ENCODE peak calls at places on chromosomes 2 and 18, in eight cellular contexts. Q is activated T-cell treated with anti-CD3 and anti-CD28 coated beads, Interleukin-2, amount 50 U/mL, for 1 hour; E is ecto neural progenitor cell; S is SW480; H is K562; T is NCI-H2107; K is nephron progenitor cell; Z is psoas muscle. V is an unnamed sample.

GRCh38 chr18:49285627-49286026 is 174.8 kb downstream of the DYM start:
- DNase-seq in K (no peak), T (no peak), H (no peak), S (no peak), Z (no peak), Q (no peak), E (no peak), V (no peak)

GRCh38 chr2:165913636-165914035 is 39.9 kb downstream of the TTC21B start:
- DNase-seq in H (no peak), Z (no peak), E (no peak), S (no peak), T (no peak), K (no peak), Q (no peak), V (no peak)

GRCh38 chr2:75276093-75277055 is 77.1 kb upstream of the TACR1 start:
- DNase-seq in E (no peak), Z (no peak), H (no peak), S (no peak), Q (no peak), K (no peak), T (no peak), V (no peak)

GRCh38 chr2:172096661-172097547 is 5.8 kb downstream of the DLX2 start:
- DNase-seq in E (peak; percentile 71), Q (peak; percentile 33), Z (no peak), S (peak; percentile 47), H (no peak), K (no peak), T (no peak), V (no peak)

GRCh38 chr18:54947115-54947514 is 12.1 kb downstream of the CCDC68 start:
- DNase-seq in K (no peak), Q (no peak), S (no peak), E (no peak), T (peak; percentile 2), H (no peak), Z (no peak), V (no peak)

GRCh38 chr2:88857951-88858406 is 166.5 kb downstream of the RPIA start:
- DNase-seq in Q (no peak), E (no peak), S (no peak), K (no peak), H (no peak), Z (no peak), T (no peak), V (no peak)

GRCh38 chr18:22113144-22113813 is 56.1 kb upstream of the GATA6 start:
- DNase-seq in S (no peak), H (no peak), E (no peak), K (peak; percentile 7), Q (no peak), T (no peak), Z (peak; percentile 56), V (no peak)

GRCh38 chr2:46956981-46957531 is 41.5 kb upstream of the MCFD2 start:
- DNase-seq in T (no peak), Z (no peak), Q (no peak), H (no peak), E (no peak), K (no peak), S (no peak), V (no peak)

GRCh38 chr18:666628-667027 is 9.2 kb downstream of the TYMS start:
- DNase-seq in Q (no peak), K (no peak), S (no peak), H (no peak), Z (no peak), E (no peak), T (no peak), V (no peak)

GRCh38 chr2:235638541-235639192 is 144.8 kb downstream of the AGAP1 start:
- DNase-seq in E (no peak), S (peak; percentile 6), K (no peak), Z (peak; percentile 46), H (no peak), T (no peak), Q (no peak), V (no peak)

GRCh38 chr2:212213191-212213590 is 325.4 kb downstream of the ERBB4 start:
- DNase-seq in E (no peak), Z (no peak), H (no peak), S (no peak), K (no peak), Q (no peak), T (no peak), V (no peak)

GRCh38 chr2:102737435-102737834 is 24.4 kb upstream of the TMEM182 start:
- DNase-seq in K (no peak), Z (no peak), Q (no peak), T (no peak), S (no peak), H (no peak), E (no peak), V (no peak)

GRCh38 chr2:234374671-234375245 is 122.1 kb downstream of the ARL4C start:
- DNase-seq in Z (no peak), K (no peak), E (no peak), Q (no peak), H (no peak), T (no peak), S (no peak), V (no peak)

GRCh38 chr2:138724296-138724695 is 55.9 kb downstream of the NXPH2 start:
- DNase-seq in Z (no peak), E (peak; percentile 50), S (no peak), K (no peak), Q (no peak), H (no peak), T (no peak), V (no peak)

GRCh38 chr18:21262979-21263378 is 20.9 kb downstream of the GREB1L start:
- DNase-seq in Q (no peak), E (peak; percentile 60), T (no peak), S (no peak), Z (no peak), K (no peak), H (no peak), V (no peak)

GRCh38 chr18:46624127-46624526 is 32.9 kb downstream of the LOXHD1 start:
- DNase-seq in Z (no peak), K (no peak), S (no peak), E (no peak), H (no peak), T (no peak), Q (no peak), V (no peak)

GRCh38 chr2:71100195-71100964 is 29.6 kb downstream of the MCEE start:
- DNase-seq in Q (peak; percentile 46), S (peak; percentile 69), H (peak; percentile 82), K (peak; percentile 61), Z (peak; percentile 66), T (no peak), E (peak; percentile 61), V (peak; percentile 78)

GRCh38 chr18:12307871-12308385 is at the start of gene TUBB6:
- DNase-seq in T (no peak), S (peak; percentile 60), K (peak; percentile 76), Q (no peak), Z (peak; percentile 83), H (peak; percentile 91), E (no peak), V (no peak)

GRCh38 chr18:48408111-48408726 is 964 bp downstream of the ZBTB7C start:
- DNase-seq in H (no peak), K (peak; percentile 37), T (no peak), Q (no peak), S (peak; percentile 9), Z (peak; percentile 59), E (no peak), V (no peak)

GRCh38 chr2:179412116-179412515 is 147.5 kb upstream of the SESTD1 start:
- DNase-seq in E (no peak), K (no peak), Q (no peak), H (no peak), Z (no peak), S (no peak), T (no peak), V (no peak)

GRCh38 chr2:172234716-172235661 is 132.3 kb upstream of the DLX2 start:
- DNase-seq in H (peak; percentile 21), Q (peak; percentile 47), Z (no peak), T (peak; percentile 24), S (peak; percentile 78), K (peak; percentile 50), E (peak; percentile 65), V (peak; percentile 69)

GRCh38 chr18:13397504-13398163 is 179.1 kb downstream of the LDLRAD4 start:
- DNase-seq in E (no peak), H (no peak), T (no peak), K (no peak), S (no peak), Q (no peak), Z (no peak), V (no peak)

GRCh38 chr2:204108874-204109295 is 172.3 kb downstream of the ICOS start:
- DNase-seq in Q (no peak), K (no peak), T (no peak), Z (no peak), E (no peak), S (no peak), H (no peak), V (no peak)

GRCh38 chr2:12032975-12033374 is 286.5 kb downstream of the LPIN1 start:
- DNase-seq in Z (no peak), K (no peak), T (no peak), Q (no peak), H (no peak), E (no peak), S (no peak), V (no peak)

GRCh38 chr2:102726128-102727087 is 35.4 kb upstream of the TMEM182 start:
- DNase-seq in S (no peak), K (no peak), Z (no peak), E (no peak), T (no peak), Q (no peak), H (no peak), V (no peak)

GRCh38 chr2:180125245-180125962 is 118.3 kb upstream of the CWC22 start:
- DNase-seq in K (peak; percentile 56), S (peak; percentile 84), H (peak; percentile 24), Z (peak; percentile 67), E (peak; percentile 72), T (peak; percentile 54), Q (peak; percentile 31), V (peak; percentile 68)

GRCh38 chr2:3196716-3197115 is 180.9 kb downstream of the EIPR1 start:
- DNase-seq in E (no peak), S (no peak), Z (no peak), Q (no peak), H (no peak), T (no peak), K (no peak), V (no peak)

GRCh38 chr2:230711224-230711623 is 1.4 kb upstream of the CAB39 start:
- DNase-seq in K (no peak), H (peak; percentile 22), Z (no peak), S (no peak), T (no peak), E (no peak), Q (no peak), V (no peak)

V was measured in activated effector memory CD4-positive, alpha-beta T cell treated with anti-CD3 and anti-CD28 coated beads, Interleukin-2, amount 50 U/mL, for 16 hours.